ENCODE peak calls at places on chromosomes 2 and 18, in seven cellular contexts. R is OCI-LY7, Q is K562, F is GM23248, B is fibroblast of lung, O is HepG2, W is HCT116. P is an unnamed sample.
A peak's percentile ranks its signal among the peaks of the same experiment; 100 is the strongest.

GRCh38 chr2:220510668-220511067 is 883.2 kb downstream of the SLC4A3 start:
- DNase-seq in O (no peak), Q (no peak), R (no peak), F (peak; percentile 27), W (no peak), B (peak; percentile 75), P (no peak)

GRCh38 chr2:215215637-215216036 is 77.2 kb upstream of the ABCA12 start:
- DNase-seq in O (no peak), Q (no peak), R (no peak), F (no peak), W (no peak), B (no peak), P (no peak)

GRCh38 chr18:23038712-23039111 is 96.6 kb upstream of the CABLES1 start:
- DNase-seq in W (no peak), B (peak; percentile 50), Q (no peak), R (no peak), F (peak; percentile 86), O (no peak), P (peak; percentile 19)

GRCh38 chr18:79578396-79579260 is 101.0 kb upstream of the CTDP1 start:
- DNase-seq in B (no peak), R (no peak), O (no peak), Q (no peak), F (peak; percentile 6), W (no peak), P (no peak)

GRCh38 chr2:240733803-240734495 is 42.3 kb downstream of the AQP12A start:
- DNase-seq in F (no peak), B (no peak), Q (no peak), W (no peak), O (no peak), R (peak; percentile 23), P (no peak)

GRCh38 chr18:10495936-10496335 is 29.9 kb upstream of the NAPG start:
- DNase-seq in R (no peak), O (no peak), W (no peak), Q (no peak), F (peak; percentile 29), B (peak; percentile 45), P (no peak)

GRCh38 chr18:25533088-25533676 is 181.2 kb upstream of the ZNF521 start:
- DNase-seq in B (peak; percentile 4), Q (no peak), R (peak; percentile 30), W (no peak), O (no peak), F (no peak), P (no peak)

GRCh38 chr2:95388091-95388692 is 14.3 kb upstream of the FAHD2A start:
- DNase-seq in F (no peak), W (no peak), R (no peak), O (no peak), Q (no peak), B (no peak), P (no peak)

GRCh38 chr18:39681061-39681460 is 2115.5 kb upstream of the CELF4 start:
- DNase-seq in F (no peak), R (no peak), Q (no peak), O (no peak), W (no peak), B (no peak), P (no peak)

GRCh38 chr2:238654479-238654878 is 193.4 kb upstream of the TWIST2 start:
- DNase-seq in Q (no peak), R (no peak), W (no peak), O (no peak), B (no peak), F (no peak), P (no peak)

GRCh38 chr2:166373951-166374350 is 1.8 kb downstream of the SCN9A start:
- DNase-seq in B (peak; percentile 85), W (no peak), R (no peak), O (peak; percentile 80), Q (peak; percentile 84), F (peak; percentile 59), P (peak; percentile 66)

GRCh38 chr18:31206064-31206463 is 43.4 kb upstream of the DSC1 start:
- DNase-seq in W (no peak), B (no peak), R (no peak), O (peak; percentile 38), F (no peak), Q (no peak), P (no peak)

GRCh38 chr18:23565916-23566547 is 20.3 kb downstream of the NPC1 start:
- DNase-seq in Q (no peak), R (no peak), B (no peak), O (no peak), F (no peak), W (no peak), P (no peak)

DNA sequence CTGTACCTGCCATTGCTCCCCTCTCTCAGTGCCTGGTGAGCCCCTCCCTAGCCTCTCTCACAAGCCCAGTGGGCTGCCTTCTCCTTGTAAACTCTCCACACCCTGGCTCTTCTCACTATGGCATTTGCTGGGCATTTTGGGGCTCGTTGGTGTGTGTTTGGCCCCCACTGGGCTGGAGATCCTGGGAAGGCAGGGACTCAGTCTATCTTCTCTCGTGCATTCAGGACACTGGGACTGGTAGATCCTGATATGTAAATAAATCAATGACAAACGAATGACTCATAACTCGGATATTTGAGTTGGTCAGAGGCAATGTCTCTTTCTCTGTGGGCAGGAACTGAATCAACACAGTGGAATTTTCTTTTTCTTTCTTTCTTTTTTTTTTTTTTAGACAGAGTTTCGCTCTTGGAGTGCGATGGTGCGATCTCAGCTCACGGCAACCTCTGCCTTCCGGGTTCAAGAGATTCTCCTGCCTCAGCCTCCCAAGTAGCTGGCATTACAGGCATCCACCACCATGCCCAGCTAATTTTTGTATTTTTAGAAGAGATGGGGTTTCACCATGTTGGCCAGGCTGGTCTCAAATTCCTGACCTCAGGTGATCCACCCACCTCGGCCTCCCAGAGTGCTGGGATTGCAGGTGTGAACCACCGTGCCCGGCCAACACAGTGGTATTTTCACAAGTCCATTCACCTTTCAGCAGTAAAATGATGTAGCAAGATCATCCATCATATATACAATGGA is 144.6 kb upstream of the SPRED2 start:
- DNase-seq in Q (no peak), W (peak; percentile 90), R (no peak), B (peak; percentile 96), O (peak; percentile 91), F (peak; percentile 92), P (peak; percentile 73)
- H2AFZ ChIP-seq in Q (no peak overlapping the region), W (no peak overlapping the region), R (no peak overlapping the region), B (no peak overlapping the region), O (no peak overlapping the region), F (peak overlapping the region; percentile 80), P (no peak overlapping the region)

GRCh38 chr2:42932271-42933151 is 140.1 kb upstream of the HAAO start:
- DNase-seq in O (no peak), Q (no peak), F (no peak), W (no peak), B (no peak), R (no peak), P (no peak)
- H2AFZ ChIP-seq in O (peak overlapping the region; percentile 38), Q (peak overlapping the region; percentile 77), F (peak overlapping the region; percentile 23), W (no peak overlapping the region), B (no peak overlapping the region), R (peak overlapping the region; percentile 47), P (no peak overlapping the region)

GRCh38 chr2:96501886-96502810 is 3.0 kb downstream of the NEURL3 start:
- DNase-seq in O (peak; percentile 49), R (no peak), Q (no peak), W (no peak), F (no peak), B (no peak), P (peak; percentile 42)
- H2AFZ ChIP-seq in O (peak overlapping the region; percentile 45), R (no peak overlapping the region), Q (no peak overlapping the region), W (no peak overlapping the region), F (no peak overlapping the region), B (no peak overlapping the region), P (no peak overlapping the region)

DNA sequence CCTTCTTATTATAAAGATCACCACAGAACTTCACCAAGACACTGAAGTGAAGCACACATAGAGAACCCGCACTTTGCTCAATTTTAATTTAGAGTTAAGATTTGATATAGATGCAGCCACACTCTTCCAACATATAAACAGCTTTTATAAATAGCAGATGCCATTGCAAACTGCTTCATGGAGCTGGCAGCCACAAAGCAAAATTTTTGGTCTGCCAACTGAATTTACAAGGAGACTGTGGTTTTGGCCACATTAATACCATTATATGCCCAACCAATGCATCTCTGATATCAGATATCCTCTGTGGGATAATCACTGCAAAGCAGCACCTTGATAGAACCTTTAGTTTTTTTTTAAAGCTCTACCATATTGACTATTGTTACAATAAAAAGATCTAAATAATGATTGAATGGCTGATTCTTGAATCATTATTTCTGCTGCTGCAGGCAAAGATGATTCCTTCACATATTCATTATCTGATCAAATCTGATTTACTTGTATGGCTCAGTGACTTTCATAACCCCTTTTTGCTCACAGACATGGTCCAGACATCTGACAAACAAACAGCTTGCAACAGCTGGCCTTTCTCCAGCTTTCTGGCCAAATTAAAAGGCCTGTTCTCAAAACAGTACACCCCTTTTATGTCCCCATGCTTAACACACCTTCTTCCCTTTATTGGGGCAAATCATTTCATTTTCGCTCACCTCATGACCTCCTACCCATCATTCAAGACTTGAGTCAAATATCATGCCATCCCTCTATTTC is 88.4 kb downstream of the METTL4 start:
- DNase-seq in Q (no peak), O (no peak), F (no peak), W (no peak), R (no peak), B (no peak), P (no peak)
- H2AFZ ChIP-seq in Q (no peak overlapping the region), O (no peak overlapping the region), F (no peak overlapping the region), W (no peak overlapping the region), R (peak overlapping the region; percentile 6), B (no peak overlapping the region), P (no peak overlapping the region)

GRCh38 chr2:196587739-196588138 is 51.8 kb upstream of the CCDC150 start:
- DNase-seq in F (no peak), Q (no peak), B (no peak), R (no peak), W (no peak), O (no peak), P (no peak)

GRCh38 chr2:196584903-196585302 is 54.6 kb upstream of the CCDC150 start:
- DNase-seq in R (no peak), F (no peak), O (no peak), W (no peak), Q (no peak), B (no peak), P (no peak)

GRCh38 chr2:196589429-196589828 is 50.1 kb upstream of the CCDC150 start:
- DNase-seq in Q (no peak), R (no peak), B (no peak), W (no peak), F (no peak), O (no peak), P (no peak)

GRCh38 chr2:196587061-196587460 is 52.5 kb upstream of the CCDC150 start:
- DNase-seq in R (no peak), W (no peak), Q (no peak), B (no peak), O (no peak), F (no peak), P (no peak)

GRCh38 chr2:196586511-196586991 is 53.0 kb upstream of the CCDC150 start:
- DNase-seq in B (peak; percentile 88), F (peak; percentile 89), W (no peak), O (no peak), Q (no peak), R (no peak), P (no peak)
- H2AFZ ChIP-seq in B (no peak overlapping the region), F (no peak overlapping the region), W (peak overlapping the region; percentile 2), O (no peak overlapping the region), Q (no peak overlapping the region), R (no peak overlapping the region), P (no peak overlapping the region)